ENCODE peak calls at places on chromosomes 16 and 17, in ten cellular contexts. X, U, H, Q, S, M, T, C, Y and A are unnamed samples.

GRCh38 chr17:57337390-57337789 is 81.1 kb downstream of the MSI2 start:
- DNase-seq in X (no peak), U (no peak), H (no peak), Q (no peak), S (peak), M (no peak), T (no peak), C (no peak), Y (no peak), A (no peak)

GRCh38 chr17:82678265-82678891 is 20.1 kb downstream of the RAB40B start:
- DNase-seq in X (no peak), U (no peak), H (no peak), Q (no peak), S (peak), M (no peak), T (no peak), C (no peak), Y (no peak), A (no peak)

GRCh38 chr17:75468779-75469373 is 12.4 kb downstream of the TMEM94 start:
- DNase-seq in X (no peak), U (no peak), H (no peak), Q (no peak), S (no peak), M (no peak), T (no peak), C (no peak), Y (no peak), A (no peak)

GRCh38 chr16:50305441-50306061 is 39.2 kb downstream of the ADCY7 start:
- DNase-seq in X (no peak), U (no peak), H (no peak), Q (peak), S (no peak), M (no peak), T (no peak), C (no peak), Y (no peak), A (no peak)

GRCh38 chr17:9529033-9529748 is 46.4 kb downstream of the STX8 start:
- DNase-seq in X (peak), U (no peak), H (no peak), Q (no peak), S (no peak), M (no peak), T (no peak), C (peak), Y (no peak), A (peak)

GRCh38 chr17:3472137-3472536 is 518 bp upstream of the SPATA22 start:
- DNase-seq in X (no peak), U (no peak), H (no peak), Q (no peak), S (no peak), M (no peak), T (no peak), C (no peak), Y (no peak), A (no peak)

GRCh38 chr17:58059141-58059540 is 24.1 kb upstream of the DYNLL2 start:
- DNase-seq in X (no peak), U (no peak), H (no peak), Q (peak), S (no peak), M (no peak), T (no peak), C (no peak), Y (no peak), A (no peak)

GRCh38 chr17:76811834-76812233 is 56.4 kb upstream of the MGAT5B start:
- DNase-seq in X (no peak), U (no peak), H (no peak), Q (no peak), S (no peak), M (no peak), T (no peak), C (no peak), Y (no peak), A (no peak)

GRCh38 chr16:17331071-17331521 is 139.7 kb downstream of the XYLT1 start:
- DNase-seq in X (peak), U (no peak), H (no peak), Q (peak), S (no peak), M (no peak), T (no peak), C (no peak), Y (no peak), A (no peak)

GRCh38 chr17:45398800-45399199 is 33.9 kb downstream of the ARHGAP27 start:
- DNase-seq in X (no peak), U (no peak), H (no peak), Q (no peak), S (no peak), M (no peak), T (no peak), C (no peak), Y (no peak), A (no peak)

GRCh38 chr17:15398736-15399331 is 57.4 kb upstream of the TEKT3 start:
- DNase-seq in X (peak), U (no peak), H (no peak), Q (peak), S (peak), M (no peak), T (no peak), C (peak), Y (no peak), A (no peak)